ENCODE peak calls at places on chromosomes 11 and 22, in six cellular contexts. Q, B, H, X, K and O are unnamed samples.
A peak's percentile ranks its signal among the peaks of the same experiment; 100 is the strongest.

GRCh38 chr11:83120328-83120727 is 36.6 kb upstream of the PCF11 start:
- DNase-seq in Q (no peak), B (peak; percentile 6), H (no peak), X (peak; percentile 17), K (no peak), O (no peak)

GRCh38 chr22:34975721-34976120 is 90.2 kb upstream of the ISX start:
- DNase-seq in Q (no peak), B (no peak), H (peak; percentile 6), X (peak; percentile 9), K (no peak), O (peak; percentile 4)

GRCh38 chr11:124882339-124883071 is 15.2 kb downstream of the ROBO4 start:
- DNase-seq in Q (no peak), B (peak; percentile 44), H (no peak), X (no peak), K (no peak), O (no peak)

GRCh38 chr11:61067782-61068181 is 34.5 kb upstream of the CD5 start:
- DNase-seq in Q (no peak), B (no peak), H (no peak), X (no peak), K (no peak), O (no peak)

GRCh38 chr11:21374381-21374780 is 705.0 kb downstream of the NELL1 start:
- DNase-seq in Q (no peak), B (no peak), H (no peak), X (no peak), K (no peak), O (no peak)

GRCh38 chr11:111561801-111562325 is 21.3 kb downstream of the LAYN start:
- DNase-seq in Q (no peak), B (peak; percentile 66), H (peak; percentile 45), X (peak; percentile 87), K (no peak), O (peak; percentile 59)

GRCh38 chr11:11291432-11292015 is 61.5 kb downstream of the CSNK2A3 start:
- DNase-seq in Q (no peak), B (no peak), H (no peak), X (no peak), K (no peak), O (no peak)

GRCh38 chr11:92480519-92480918 is 255.9 kb downstream of the FAT3 start:
- DNase-seq in Q (no peak), B (no peak), H (no peak), X (peak; percentile 37), K (no peak), O (peak; percentile 42)

GRCh38 chr11:123357990-123358827 is 71.9 kb upstream of the GRAMD1B start:
- DNase-seq in Q (no peak), B (peak; percentile 5), H (peak; percentile 10), X (peak; percentile 18), K (no peak), O (peak; percentile 16)

GRCh38 chr11:60477035-60477445 is 15.5 kb upstream of the MS4A12 start:
- DNase-seq in Q (no peak), B (no peak), H (no peak), X (no peak), K (no peak), O (no peak)

GRCh38 chr11:26764315-26764714 is 42.5 kb upstream of the SLC5A12 start:
- DNase-seq in Q (no peak), B (no peak), H (no peak), X (no peak), K (no peak), O (no peak)

GRCh38 chr11:1559103-1559951 is 12.7 kb downstream of the DUSP8 start:
- DNase-seq in Q (no peak), B (peak; percentile 90), H (peak; percentile 65), X (peak; percentile 96), K (peak; percentile 94), O (peak; percentile 81)

GRCh38 chr11:57798905-57799559 is 37.4 kb downstream of the CTNND1 start:
- DNase-seq in Q (no peak), B (peak; percentile 84), H (peak; percentile 67), X (peak; percentile 59), K (no peak), O (peak; percentile 99)

GRCh38 chr22:28112548-28113043 is 193.5 kb upstream of the PITPNB start:
- DNase-seq in Q (peak; percentile 67), B (peak; percentile 70), H (peak; percentile 47), X (peak; percentile 38), K (peak; percentile 9), O (no peak)

GRCh38 chr11:42407379-42407778 is 904.4 kb upstream of the API5 start:
- DNase-seq in Q (no peak), B (peak; percentile 43), H (no peak), X (no peak), K (no peak), O (peak; percentile 34)

GRCh38 chr22:49086606-49087157 is 741.0 kb downstream of the BRD1 start:
- DNase-seq in Q (no peak), B (no peak), H (no peak), X (no peak), K (no peak), O (no peak)

GRCh38 chr22:38981005-38981658 is 1.0 kb upstream of the APOBEC3B start:
- DNase-seq in Q (no peak), B (peak; percentile 41), H (peak; percentile 20), X (peak; percentile 33), K (no peak), O (peak; percentile 36)

GRCh38 chr11:63553759-63554158 is 9.4 kb downstream of the PLAAT2 start:
- DNase-seq in Q (no peak), B (peak; percentile 54), H (no peak), X (peak; percentile 37), K (no peak), O (peak; percentile 40)

GRCh38 chr11:19952101-19952605 is 208.1 kb downstream of the DBX1 start:
- DNase-seq in Q (peak; percentile 6), B (no peak), H (peak; percentile 60), X (no peak), K (no peak), O (no peak)

GRCh38 chr22:26708256-26709009 is 51.0 kb downstream of the MIAT start:
- DNase-seq in Q (no peak), B (no peak), H (no peak), X (no peak), K (no peak), O (no peak)

GRCh38 chr11:126345759-126346585 is 9.5 kb upstream of the ST3GAL4 start:
- DNase-seq in Q (no peak), B (peak; percentile 89), H (no peak), X (peak; percentile 70), K (no peak), O (peak; percentile 59)

GRCh38 chr11:131764126-131764525 is 393.7 kb downstream of the NTM start:
- DNase-seq in Q (no peak), B (no peak), H (no peak), X (no peak), K (no peak), O (no peak)

GRCh38 chr11:10139656-10140055 is 154.4 kb downstream of the SBF2 start:
- DNase-seq in Q (peak; percentile 60), B (peak; percentile 91), H (peak; percentile 12), X (peak; percentile 83), K (no peak), O (peak; percentile 75)

GRCh38 chr22:40345271-40345670 is 1.0 kb upstream of the ADSL start:
- DNase-seq in Q (no peak), B (peak; percentile 14), H (no peak), X (peak; percentile 42), K (no peak), O (peak; percentile 39)

GRCh38 chr22:22137891-22138290 is 106.7 kb upstream of the VPREB1 start:
- DNase-seq in Q (no peak), B (no peak), H (no peak), X (no peak), K (no peak), O (no peak)

GRCh38 chr22:35949243-35949642 is 79.4 kb downstream of the RBFOX2 start:
- DNase-seq in Q (peak; percentile 30), B (no peak), H (no peak), X (no peak), K (no peak), O (no peak)

GRCh38 chr11:119157088-119157487 is 8.2 kb downstream of the ABCG4 start:
- DNase-seq in Q (no peak), B (no peak), H (no peak), X (no peak), K (no peak), O (no peak)

GRCh38 chr22:47176573-47177333 is 414.3 kb downstream of the TBC1D22A start:
- DNase-seq in Q (no peak), B (no peak), H (no peak), X (no peak), K (no peak), O (no peak)

GRCh38 chr11:126265801-126266200 is 2.9 kb downstream of the SRPRA start:
- DNase-seq in Q (no peak), B (peak; percentile 36), H (peak; percentile 42), X (peak; percentile 11), K (no peak), O (no peak)

GRCh38 chr11:115083129-115083823 is 404.9 kb downstream of the NXPE2 start:
- DNase-seq in Q (no peak), B (no peak), H (no peak), X (no peak), K (no peak), O (no peak)

GRCh38 chr11:12177739-12178338 is 67.4 kb downstream of the MICAL2 start:
- DNase-seq in Q (no peak), B (peak; percentile 42), H (peak; percentile 21), X (peak; percentile 38), K (no peak), O (no peak)

GRCh38 chr22:28907311-28908008 is 24.1 kb downstream of the ZNRF3 start:
- DNase-seq in Q (peak; percentile 36), B (no peak), H (no peak), X (no peak), K (no peak), O (no peak)

GRCh38 chr22:19518568-19519030 is 5.6 kb downstream of the CLDN5 start:
- DNase-seq in Q (no peak), B (no peak), H (no peak), X (no peak), K (no peak), O (no peak)

GRCh38 chr22:44667276-44667675 is 34.7 kb upstream of the PRR5 start:
- DNase-seq in Q (no peak), B (no peak), H (no peak), X (no peak), K (no peak), O (no peak)

GRCh38 chr11:70727899-70728620 is 329.7 kb downstream of the CTTN start:
- DNase-seq in Q (no peak), B (no peak), H (no peak), X (no peak), K (no peak), O (peak; percentile 2)

GRCh38 chr11:70359806-70360205 is 38.5 kb upstream of the CTTN start:
- DNase-seq in Q (no peak), B (no peak), H (no peak), X (no peak), K (no peak), O (no peak)

GRCh38 chr11:93370260-93370659 is 39.7 kb downstream of the DEUP1 start:
- DNase-seq in Q (no peak), B (no peak), H (no peak), X (peak; percentile 61), K (no peak), O (peak; percentile 85)

GRCh38 chr11:122100222-122101080 is 15.6 kb downstream of the BLID start:
- DNase-seq in Q (no peak), B (peak; percentile 90), H (no peak), X (peak; percentile 85), K (peak; percentile 27), O (no peak)